ENCODE peak calls at places on chromosomes 2 and 18, in four cellular contexts. T is effector memory CD4-positive, alpha-beta T cell; Y is naive thymus-derived CD8-positive, alpha-beta T cell; W is NCI-H524. S is an unnamed sample.

GRCh38 chr18:76592096-76592495 is 97.1 kb upstream of the ZNF516 start:
- DNase-seq in Y (no peak), T (no peak), W (no peak), S (no peak)

GRCh38 chr2:104845552-104845931 is 8.4 kb upstream of the POU3F3 start:
- DNase-seq in T (no peak), W (no peak), Y (no peak), S (no peak)

GRCh38 chr2:45435316-45435715 is 175.8 kb downstream of the SRBD1 start:
- DNase-seq in T (no peak), Y (no peak), W (no peak), S (no peak)

GRCh38 chr2:197661626-197662025 is 13.8 kb downstream of the RFTN2 start:
- DNase-seq in W (no peak), T (no peak), Y (no peak), S (no peak)

GRCh38 chr2:239533917-239534316 is 133.1 kb upstream of the HDAC4 start:
- DNase-seq in W (no peak), Y (no peak), T (no peak), S (no peak)

GRCh38 chr2:96821113-96821512 is 5.0 kb downstream of the CNNM3 start:
- DNase-seq in Y (no peak), W (no peak), T (no peak), S (no peak)

GRCh38 chr2:37812414-37812813 is 112.7 kb upstream of the RMDN2 start:
- DNase-seq in Y (no peak), W (no peak), T (no peak), S (no peak)

GRCh38 chr2:169036717-169037450 is 5.8 kb upstream of the ABCB11 start:
- DNase-seq in Y (no peak), T (no peak), W (no peak), S (no peak)

GRCh38 chr2:2057125-2057721 is 273.9 kb downstream of the MYT1L start:
- DNase-seq in Y (peak; percentile 75), T (peak; percentile 16), W (no peak), S (peak; percentile 69)

GRCh38 chr2:2294183-2294675 is 36.8 kb downstream of the MYT1L start:
- DNase-seq in T (no peak), W (no peak), Y (no peak), S (no peak)

GRCh38 chr2:236659758-236660150 is 90.1 kb downstream of the ACKR3 start:
- DNase-seq in Y (no peak), W (no peak), T (no peak), S (no peak)

GRCh38 chr2:185899364-185899763 is 160.8 kb downstream of the FSIP2 start:
- DNase-seq in T (no peak), W (no peak), Y (no peak), S (no peak)

GRCh38 chr2:229124126-229124525 is 147.0 kb downstream of the PID1 start:
- DNase-seq in T (no peak), Y (no peak), W (no peak), S (no peak)

GRCh38 chr2:178871536-178871935 is 64.3 kb upstream of the TTN start:
- DNase-seq in W (no peak), T (no peak), Y (peak; percentile 54), S (no peak)

GRCh38 chr2:136139601-136140000 is 21.7 kb upstream of the CXCR4 start:
- DNase-seq in Y (peak; percentile 64), T (no peak), W (no peak), S (peak; percentile 35)

GRCh38 chr2:240365971-240366471 is 69.4 kb upstream of the GPC1 start:
- DNase-seq in Y (no peak), T (no peak), W (no peak), S (no peak)

GRCh38 chr2:60966465-60967405 is 50.8 kb upstream of the PEX13 start:
- DNase-seq in T (no peak), W (no peak), Y (peak; percentile 10), S (no peak)

GRCh38 chr2:196403471-196403870 is 232.1 kb upstream of the STK17B start:
- DNase-seq in T (no peak), Y (no peak), W (no peak), S (no peak)